ENCODE peak calls at places on chromosomes 12 and 14, in five cellular contexts. A, X, V, E and C are unnamed samples.

GRCh38 chr14:89445252-89445973 is 28.4 kb upstream of the FOXN3 start:
- DNase-seq in A (no peak), X (no peak), V (no peak), E (no peak), C (no peak)

GRCh38 chr14:105199093-105199492 is 18.0 kb upstream of the NUDT14 start:
- DNase-seq in A (peak), X (no peak), V (no peak), E (no peak), C (no peak)

GRCh38 chr12:29287622-29288021 is 93.3 kb downstream of the ERGIC2 start:
- DNase-seq in A (no peak), X (no peak), V (no peak), E (no peak), C (no peak)

GRCh38 chr14:73477618-73478266 is 13.0 kb upstream of the RIOX1 start:
- DNase-seq in A (no peak), X (peak), V (no peak), E (no peak), C (no peak)

GRCh38 chr14:23348297-23348655 is 4.4 kb downstream of the SLC22A17 start:
- DNase-seq in A (peak), X (no peak), V (no peak), E (no peak), C (no peak)

GRCh38 chr14:64725360-64725815 is 21.2 kb downstream of the PLEKHG3 start:
- DNase-seq in A (peak), X (no peak), V (no peak), E (no peak), C (no peak)

GRCh38 chr14:68654471-68654941 is 138.4 kb downstream of the ZFP36L1 start:
- DNase-seq in A (peak), X (no peak), V (no peak), E (no peak), C (no peak)

GRCh38 chr12:24751181-24751580 is 197.7 kb downstream of the BCAT1 start:
- DNase-seq in A (no peak), X (no peak), V (no peak), E (no peak), C (no peak)

GRCh38 chr14:74973003-74973614 is 17.7 kb upstream of the PGF start:
- DNase-seq in A (peak), X (no peak), V (no peak), E (no peak), C (peak)

GRCh38 chr12:132414634-132415340 is 75.2 kb upstream of the FBRSL1 start:
- DNase-seq in A (peak), X (peak), V (peak), E (peak), C (peak)

GRCh38 chr12:92064420-92064819 is 81.2 kb downstream of the BTG1 start:
- DNase-seq in A (no peak), X (no peak), V (no peak), E (no peak), C (no peak)

GRCh38 chr12:104342635-104343249 is 39.2 kb downstream of the EID3 start:
- DNase-seq in A (no peak), X (no peak), V (no peak), E (no peak), C (no peak)

GRCh38 chr12:127810026-127810425 is 456.9 kb upstream of the TMEM132C start:
- DNase-seq in A (no peak), X (peak), V (no peak), E (peak), C (no peak)

GRCh38 chr14:58690801-58691516 is 53.2 kb downstream of the DACT1 start:
- DNase-seq in A (no peak), X (no peak), V (no peak), E (no peak), C (no peak)

GRCh38 chr12:48296586-48297396 is 53.9 kb downstream of the ZNF641 start:
- DNase-seq in A (peak), X (no peak), V (peak), E (peak), C (peak)

GRCh38 chr12:59972941-59973340 is 377.1 kb downstream of the SLC16A7 start:
- DNase-seq in A (no peak), X (peak), V (no peak), E (peak), C (no peak)

GRCh38 chr14:89681086-89682018 is 264.3 kb upstream of the FOXN3 start:
- DNase-seq in A (no peak), X (no peak), V (no peak), E (no peak), C (no peak)

GRCh38 chr14:54312166-54312801 is 84.5 kb upstream of the CDKN3 start:
- DNase-seq in A (no peak), X (peak), V (no peak), E (peak), C (no peak)

GRCh38 chr12:43069768-43070221 is 480.2 kb upstream of the PRICKLE1 start:
- DNase-seq in A (peak), X (peak), V (no peak), E (peak), C (peak)